ENCODE peak calls at places on chromosome 9, in four cellular contexts. One of them, this sample, is unnamed.

GRCh38 chr9:127899200-127899943 is at the start of gene ST6GALNAC6:
- DNase-seq in mammary epithelial cell: peak; percentile 56
- DNase-seq in cardiac muscle cell: peak; percentile 92
- DNase-seq in stomach: peak; percentile 78
- DNase-seq in this sample: no peak

GRCh38 chr9:105062222-105062850 is 134.4 kb upstream of the ABCA1 start:
- DNase-seq in stomach: no peak
- DNase-seq in mammary epithelial cell: peak; percentile 71
- DNase-seq in cardiac muscle cell: no peak
- DNase-seq in this sample: no peak

GRCh38 chr9:95338243-95338642 is 20.7 kb upstream of the FANCC start:
- DNase-seq in stomach: no peak
- DNase-seq in mammary epithelial cell: no peak
- DNase-seq in cardiac muscle cell: no peak
- DNase-seq in this sample: no peak

GRCh38 chr9:117435630-117436261 is 20.9 kb upstream of the ASTN2 start:
- DNase-seq in cardiac muscle cell: no peak
- DNase-seq in mammary epithelial cell: no peak
- DNase-seq in stomach: no peak
- DNase-seq in this sample: no peak

GRCh38 chr9:138045541-138046490 is 168.2 kb downstream of the CACNA1B start:
- DNase-seq in stomach: peak; percentile 20
- DNase-seq in cardiac muscle cell: no peak
- DNase-seq in mammary epithelial cell: no peak
- DNase-seq in this sample: no peak

GRCh38 chr9:136312436-136312835 is 8.5 kb upstream of the CCDC187 start:
- DNase-seq in stomach: peak; percentile 54
- DNase-seq in mammary epithelial cell: no peak
- DNase-seq in cardiac muscle cell: peak; percentile 58
- DNase-seq in this sample: no peak

GRCh38 chr9:79116709-79117108 is 455.1 kb upstream of the TLE4 start:
- DNase-seq in mammary epithelial cell: no peak
- DNase-seq in stomach: no peak
- DNase-seq in cardiac muscle cell: no peak
- DNase-seq in this sample: no peak

GRCh38 chr9:129630967-129631672 is 5.2 kb downstream of the NTMT1 start:
- DNase-seq in stomach: no peak
- DNase-seq in mammary epithelial cell: peak; percentile 82
- DNase-seq in cardiac muscle cell: no peak
- DNase-seq in this sample: no peak

GRCh38 chr9:135887585-135888050 is 19.7 kb downstream of the CAMSAP1 start:
- DNase-seq in cardiac muscle cell: peak; percentile 28
- DNase-seq in stomach: peak; percentile 26
- DNase-seq in mammary epithelial cell: no peak
- DNase-seq in this sample: no peak

GRCh38 chr9:32940740-32941139 is 60.7 kb downstream of the APTX start:
- DNase-seq in stomach: no peak
- DNase-seq in mammary epithelial cell: peak; percentile 26
- DNase-seq in cardiac muscle cell: no peak
- DNase-seq in this sample: no peak

GRCh38 chr9:109459423-109459822 is 38.7 kb downstream of the PTPN3 start:
- DNase-seq in cardiac muscle cell: no peak
- DNase-seq in mammary epithelial cell: no peak
- DNase-seq in stomach: no peak
- DNase-seq in this sample: no peak

GRCh38 chr9:123348317-123348992 is 7.5 kb upstream of the CRB2 start:
- DNase-seq in cardiac muscle cell: no peak
- DNase-seq in mammary epithelial cell: no peak
- DNase-seq in stomach: no peak
- DNase-seq in this sample: no peak

GRCh38 chr9:110916361-110916760 is 121.9 kb downstream of the LPAR1 start:
- DNase-seq in mammary epithelial cell: no peak
- DNase-seq in cardiac muscle cell: no peak
- DNase-seq in stomach: no peak
- DNase-seq in this sample: no peak

GRCh38 chr9:84615574-84615973 is 54.0 kb upstream of the NTRK2 start:
- DNase-seq in stomach: no peak
- DNase-seq in mammary epithelial cell: no peak
- DNase-seq in cardiac muscle cell: peak; percentile 2
- DNase-seq in this sample: no peak

GRCh38 chr9:10274156-10274555 is 338.6 kb downstream of the PTPRD start:
- DNase-seq in mammary epithelial cell: no peak
- DNase-seq in cardiac muscle cell: peak; percentile 81
- DNase-seq in stomach: no peak
- DNase-seq in this sample: peak; percentile 7

GRCh38 chr9:125747765-125748510 is 765 bp downstream of the PBX3 start:
- DNase-seq in cardiac muscle cell: peak; percentile 46
- DNase-seq in stomach: peak; percentile 35
- DNase-seq in mammary epithelial cell: no peak
- DNase-seq in this sample: no peak

GRCh38 chr9:3516667-3517330 is 9.0 kb downstream of the RFX3 start:
- DNase-seq in mammary epithelial cell: no peak
- DNase-seq in stomach: no peak
- DNase-seq in cardiac muscle cell: no peak
- DNase-seq in this sample: no peak

GRCh38 chr9:104961238-104961637 is 33.3 kb upstream of the ABCA1 start:
- DNase-seq in cardiac muscle cell: no peak
- DNase-seq in mammary epithelial cell: peak; percentile 71
- DNase-seq in stomach: no peak
- DNase-seq in this sample: no peak

GRCh38 chr9:129307227-129307970 is 129.3 kb upstream of the IER5L start:
- DNase-seq in cardiac muscle cell: no peak
- DNase-seq in stomach: peak; percentile 3
- DNase-seq in mammary epithelial cell: no peak
- DNase-seq in this sample: no peak

GRCh38 chr9:136078498-136079011 is 16.5 kb downstream of the NACC2 start:
- DNase-seq in stomach: no peak
- DNase-seq in cardiac muscle cell: no peak
- DNase-seq in mammary epithelial cell: no peak
- DNase-seq in this sample: no peak

GRCh38 chr9:96491079-96491879 is 41.3 kb downstream of the HABP4 start:
- DNase-seq in mammary epithelial cell: no peak
- DNase-seq in cardiac muscle cell: peak; percentile 55
- DNase-seq in stomach: no peak
- DNase-seq in this sample: no peak

GRCh38 chr9:128575469-128575868 is 23.1 kb downstream of the SPTAN1 start:
- DNase-seq in cardiac muscle cell: no peak
- DNase-seq in mammary epithelial cell: no peak
- DNase-seq in stomach: no peak
- DNase-seq in this sample: no peak

GRCh38 chr9:94909250-94909894 is 182.9 kb downstream of the AOPEP start:
- DNase-seq in stomach: no peak
- DNase-seq in cardiac muscle cell: no peak
- DNase-seq in mammary epithelial cell: no peak
- DNase-seq in this sample: no peak

GRCh38 chr9:5801739-5802113 is 31.2 kb downstream of the ERMP1 start:
- DNase-seq in mammary epithelial cell: no peak
- DNase-seq in cardiac muscle cell: no peak
- DNase-seq in stomach: no peak
- DNase-seq in this sample: no peak

GRCh38 chr9:136634904-136635303 is 27.8 kb upstream of the EGFL7 start:
- DNase-seq in cardiac muscle cell: no peak
- DNase-seq in stomach: no peak
- DNase-seq in mammary epithelial cell: no peak
- DNase-seq in this sample: no peak

GRCh38 chr9:137178201-137178938 is 6.5 kb upstream of the TMEM210 start:
- DNase-seq in stomach: no peak
- DNase-seq in cardiac muscle cell: no peak
- DNase-seq in mammary epithelial cell: no peak
- DNase-seq in this sample: no peak

GRCh38 chr9:86591472-86591871 is 237.3 kb upstream of the TUT7 start:
- DNase-seq in cardiac muscle cell: no peak
- DNase-seq in mammary epithelial cell: no peak
- DNase-seq in stomach: no peak
- DNase-seq in this sample: no peak

GRCh38 chr9:71793386-71794105 is 25.2 kb upstream of the CEMIP2 start:
- DNase-seq in stomach: no peak
- DNase-seq in mammary epithelial cell: no peak
- DNase-seq in cardiac muscle cell: peak; percentile 21
- DNase-seq in this sample: peak; percentile 71

GRCh38 chr9:95381243-95381642 is 63.7 kb upstream of the FANCC start:
- DNase-seq in stomach: no peak
- DNase-seq in cardiac muscle cell: no peak
- DNase-seq in mammary epithelial cell: peak; percentile 50
- DNase-seq in this sample: no peak

GRCh38 chr9:98091735-98092632 is 27.0 kb downstream of the TRIM14 start:
- DNase-seq in mammary epithelial cell: no peak
- DNase-seq in stomach: no peak
- DNase-seq in cardiac muscle cell: no peak
- DNase-seq in this sample: no peak

GRCh38 chr9:137547687-137548543 is 2.3 kb downstream of the PNPLA7 start:
- DNase-seq in mammary epithelial cell: no peak
- DNase-seq in stomach: peak; percentile 61
- DNase-seq in cardiac muscle cell: no peak
- DNase-seq in this sample: no peak

GRCh38 chr9:91812191-91812590 is 137.8 kb downstream of the ROR2 start:
- DNase-seq in cardiac muscle cell: no peak
- DNase-seq in mammary epithelial cell: no peak
- DNase-seq in stomach: peak; percentile 19
- DNase-seq in this sample: no peak

GRCh38 chr9:104606202-104606601 is 775 bp upstream of the OR13C2 start:
- DNase-seq in cardiac muscle cell: no peak
- DNase-seq in stomach: no peak
- DNase-seq in mammary epithelial cell: no peak
- DNase-seq in this sample: no peak

GRCh38 chr9:117672397-117672796 is 31.8 kb upstream of the TLR4 start:
- DNase-seq in stomach: no peak
- DNase-seq in cardiac muscle cell: no peak
- DNase-seq in mammary epithelial cell: peak; percentile 83
- DNase-seq in this sample: peak; percentile 16

DNA sequence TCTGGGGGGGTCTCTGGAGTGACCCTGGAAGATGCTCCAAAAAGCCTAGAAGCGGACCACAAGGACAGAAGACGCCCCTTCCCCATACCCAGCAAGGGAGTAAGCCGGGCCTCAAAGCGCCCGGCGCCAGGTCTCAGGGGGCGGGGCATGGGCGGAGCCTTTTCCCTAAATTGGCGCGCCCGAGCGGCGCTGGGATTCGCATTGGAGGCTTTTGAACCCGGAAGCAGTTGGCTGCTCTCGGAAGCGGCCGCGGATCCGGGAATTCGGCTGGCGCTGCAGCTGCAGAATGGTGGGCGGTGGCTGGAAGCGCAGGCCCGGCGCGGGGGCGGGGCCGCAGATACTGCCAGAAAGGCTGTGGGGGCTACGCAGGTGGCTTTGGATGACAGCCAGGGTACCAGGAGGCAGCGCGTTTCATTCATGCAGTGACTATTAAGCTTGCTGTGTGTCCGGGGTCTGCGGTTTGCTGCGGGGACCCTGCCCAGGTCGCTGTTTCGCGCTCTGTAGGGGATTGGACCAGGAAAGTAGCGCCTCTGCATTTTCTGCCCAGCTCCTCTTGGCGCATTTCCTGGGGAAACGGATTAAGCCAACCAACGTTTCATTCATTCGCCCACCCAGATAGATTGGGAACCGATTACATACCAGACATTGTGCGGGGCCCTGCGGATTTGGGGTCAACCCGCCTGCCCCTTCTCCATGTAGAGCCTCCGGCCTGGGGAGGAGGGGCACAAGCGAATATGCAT is 83.0 kb upstream of the FREM1 start:
- DNase-seq in cardiac muscle cell: peak; percentile 95
- DNase-seq in mammary epithelial cell: peak; percentile 24
- DNase-seq in stomach: peak; percentile 65
- DNase-seq in this sample: peak; percentile 56
- H3K4me3 ChIP-seq in cardiac muscle cell: peak overlapping the region; percentile 61
- H3K4me3 ChIP-seq in mammary epithelial cell: peak overlapping the region; percentile 38
- H3K4me3 ChIP-seq in stomach: peak overlapping the region; percentile 67
- H3K4me3 ChIP-seq in this sample: peak overlapping the region; percentile 71

DNA sequence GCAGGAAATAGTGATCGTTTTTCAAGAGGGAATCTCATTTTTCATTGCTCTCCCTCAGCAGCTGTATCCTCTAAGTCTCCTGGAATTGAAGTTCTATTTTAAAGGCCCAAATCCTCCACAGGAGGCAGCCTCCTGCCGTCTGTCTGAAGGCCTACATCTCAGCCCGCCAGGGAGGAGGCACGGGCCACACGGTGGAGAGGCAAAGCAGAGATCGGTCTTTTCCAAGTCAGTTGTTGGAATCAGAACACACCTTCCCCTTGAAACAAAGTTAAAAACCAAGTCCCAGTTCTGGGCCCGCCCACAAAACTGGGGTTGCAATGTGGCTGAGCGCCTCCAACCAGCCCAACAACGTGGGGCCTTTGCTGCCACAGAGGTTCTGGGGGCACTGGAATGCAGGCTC is 68.7 kb downstream of the RAPGEF1 start:
- DNase-seq in cardiac muscle cell: no peak
- DNase-seq in stomach: no peak
- DNase-seq in mammary epithelial cell: no peak
- DNase-seq in this sample: no peak
- TF ChIP-seq CTCF in cardiac muscle cell: no peak
- TF ChIP-seq CTCF in stomach: no peak
- TF ChIP-seq CTCF in mammary epithelial cell: no peak
- TF ChIP-seq CTCF in this sample: no peak

DNA sequence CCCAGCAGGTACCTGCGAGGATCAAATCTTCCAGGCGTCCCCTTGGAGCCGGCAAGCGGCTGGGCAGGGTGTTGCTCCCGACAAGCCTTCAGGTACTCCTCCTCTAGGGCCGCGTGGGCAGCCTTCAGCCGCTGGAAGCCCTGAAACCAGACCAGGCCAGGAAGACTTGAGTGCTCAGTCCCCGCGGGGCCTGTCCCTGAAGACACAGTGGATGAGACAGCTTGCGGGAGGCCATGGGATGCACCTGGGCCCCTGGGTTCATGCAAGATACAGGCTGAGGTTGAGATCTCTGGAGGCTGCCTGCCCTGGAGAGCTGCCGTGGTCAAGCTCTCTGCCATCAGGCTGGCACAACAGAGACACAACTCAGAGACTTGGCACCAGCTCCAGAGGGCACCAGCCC is 25.4 kb downstream of the AKNA start:
- DNase-seq in mammary epithelial cell: no peak
- DNase-seq in stomach: no peak
- DNase-seq in cardiac muscle cell: no peak
- DNase-seq in this sample: no peak
- H3K36me3 ChIP-seq in mammary epithelial cell: no peaks in the 10 kb centered on the region
- H3K36me3 ChIP-seq in stomach: peaks cover 99% of the 10 kb centered on the region
- H3K36me3 ChIP-seq in cardiac muscle cell: peaks cover 44% of the 10 kb centered on the region
- H3K36me3 ChIP-seq in this sample: peaks cover 8% of the 10 kb centered on the region

DNA sequence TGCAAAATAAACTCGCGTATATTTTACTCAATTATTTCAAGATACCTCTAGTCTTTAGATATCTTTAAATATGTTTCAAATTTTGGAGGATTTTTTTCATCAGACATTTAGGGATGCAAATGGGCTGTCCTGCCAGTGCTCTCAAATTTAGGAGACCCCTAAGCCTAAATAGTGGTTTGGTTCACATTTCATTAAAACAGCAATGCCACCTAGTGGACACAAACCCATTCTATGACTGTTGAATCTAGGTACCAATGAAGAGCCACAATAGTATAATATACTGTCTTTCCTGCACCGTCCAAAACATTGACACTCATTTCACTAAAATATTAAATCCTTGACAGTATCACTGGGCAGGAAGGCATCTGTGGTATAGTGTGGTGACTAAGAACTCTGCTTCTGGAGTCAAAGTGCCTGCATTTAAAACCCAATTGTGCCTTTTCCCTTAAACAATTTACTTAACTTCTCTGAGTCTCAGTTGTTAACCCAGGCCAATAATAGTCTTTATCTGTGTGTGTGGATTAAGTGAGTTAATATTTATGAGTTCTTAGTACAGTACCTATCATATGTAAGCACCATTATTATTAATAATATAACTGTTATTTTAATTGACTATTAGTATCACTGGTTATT is 148.0 kb downstream of the RORB start:
- DNase-seq in stomach: no peak
- DNase-seq in mammary epithelial cell: peak; percentile 5
- DNase-seq in cardiac muscle cell: peak; percentile 57
- DNase-seq in this sample: no peak
- H3K4me3 ChIP-seq in stomach: no peak overlapping the region
- H3K4me3 ChIP-seq in mammary epithelial cell: no peak overlapping the region
- H3K4me3 ChIP-seq in cardiac muscle cell: no peak overlapping the region
- H3K4me3 ChIP-seq in this sample: no peak overlapping the region